ENCODE peak calls at places on chromosome 5, in eight cellular contexts. Z, D, G, F, X, O, Q and P are unnamed samples.

GRCh38 chr5:115579747-115580173 is 22.5 kb downstream of the TICAM2 start:
- DNase-seq in Z (no peak), D (no peak), G (no peak), F (no peak), X (no peak), O (no peak), Q (no peak), P (no peak)

GRCh38 chr5:123093279-123094226 is 4.5 kb downstream of the PRDM6 start:
- DNase-seq in Z (no peak), D (no peak), G (no peak), F (peak; percentile 69), X (peak; percentile 51), O (no peak), Q (no peak), P (no peak)

GRCh38 chr5:81395262-81395661 is 1.3 kb upstream of the ACOT12 start:
- DNase-seq in Z (no peak), D (no peak), G (no peak), F (no peak), X (no peak), O (no peak), Q (no peak), P (no peak)

GRCh38 chr5:68071731-68072130 is 143.8 kb upstream of the PIK3R1 start:
- DNase-seq in Z (no peak), D (no peak), G (no peak), F (no peak), X (no peak), O (no peak), Q (peak; percentile 17), P (no peak)

GRCh38 chr5:154606246-154606645 is 128.2 kb upstream of the HAND1 start:
- DNase-seq in Z (no peak), D (no peak), G (no peak), F (no peak), X (no peak), O (no peak), Q (no peak), P (no peak)

GRCh38 chr5:123670981-123671557 is 159.1 kb downstream of the CSNK1G3 start:
- DNase-seq in Z (peak; percentile 32), D (no peak), G (peak; percentile 8), F (no peak), X (peak; percentile 68), O (no peak), Q (peak; percentile 62), P (no peak)

GRCh38 chr5:60352992-60353391 is 347.0 kb downstream of the DEPDC1B start:
- DNase-seq in Z (no peak), D (no peak), G (no peak), F (no peak), X (no peak), O (no peak), Q (no peak), P (no peak)

GRCh38 chr5:149466457-149466972 is 84.7 kb downstream of the CSNK1A1 start:
- DNase-seq in Z (no peak), D (no peak), G (peak; percentile 58), F (no peak), X (peak; percentile 30), O (no peak), Q (peak; percentile 56), P (peak; percentile 61)

GRCh38 chr5:132094393-132095076 is 20.9 kb downstream of the CSF2 start:
- DNase-seq in Z (peak; percentile 34), D (no peak), G (peak; percentile 69), F (no peak), X (no peak), O (peak; percentile 89), Q (peak; percentile 78), P (peak; percentile 70)

GRCh38 chr5:14956423-14957046 is 85.0 kb upstream of the ANKH start:
- DNase-seq in Z (no peak), D (no peak), G (no peak), F (no peak), X (no peak), O (no peak), Q (no peak), P (no peak)

GRCh38 chr5:326109-326508 is 4.6 kb downstream of the AHRR start:
- DNase-seq in Z (no peak), D (no peak), G (no peak), F (no peak), X (no peak), O (no peak), Q (no peak), P (no peak)